ENCODE peak calls at places on chromosomes 2 and 18, in ten cellular contexts. One of them, this sample, is unnamed.

GRCh38 chr2:170409164-170409535 is 231.2 kb downstream of the MYO3B start:
- DNase-seq in lower lobe of right lung: peak
- DNase-seq in endothelial cell: peak
- DNase-seq in astrocyte: peak
- DNase-seq in chondrocyte: no peak
- DNase-seq in GM12864: peak
- DNase-seq in esophagus squamous epithelium: peak
- DNase-seq in astrocyte of the spinal cord: peak
- DNase-seq in colonic mucosa: peak
- DNase-seq in neural crest cell: peak
- DNase-seq in this sample: peak

GRCh38 chr18:79523221-79523737 is 127.5 kb downstream of the NFATC1 start:
- DNase-seq in lower lobe of right lung: peak
- DNase-seq in endothelial cell: no peak
- DNase-seq in astrocyte: no peak
- DNase-seq in chondrocyte: no peak
- DNase-seq in GM12864: peak
- DNase-seq in esophagus squamous epithelium: no peak
- DNase-seq in astrocyte of the spinal cord: no peak
- DNase-seq in colonic mucosa: no peak
- DNase-seq in neural crest cell: no peak
- DNase-seq in this sample: no peak

GRCh38 chr2:130762910-130763385 is 7.6 kb downstream of the AMER3 start:
- DNase-seq in lower lobe of right lung: no peak
- DNase-seq in endothelial cell: no peak
- DNase-seq in astrocyte: no peak
- DNase-seq in chondrocyte: no peak
- DNase-seq in GM12864: no peak
- DNase-seq in esophagus squamous epithelium: no peak
- DNase-seq in astrocyte of the spinal cord: no peak
- DNase-seq in colonic mucosa: no peak
- DNase-seq in neural crest cell: no peak
- DNase-seq in this sample: no peak

GRCh38 chr2:44553456-44553855 is 191.7 kb downstream of the CAMKMT start:
- DNase-seq in lower lobe of right lung: no peak
- DNase-seq in endothelial cell: no peak
- DNase-seq in astrocyte: peak
- DNase-seq in chondrocyte: no peak
- DNase-seq in GM12864: no peak
- DNase-seq in esophagus squamous epithelium: no peak
- DNase-seq in astrocyte of the spinal cord: peak
- DNase-seq in colonic mucosa: no peak
- DNase-seq in neural crest cell: no peak
- DNase-seq in this sample: no peak

GRCh38 chr2:237244976-237245646 is 159.4 kb downstream of the COPS8 start:
- DNase-seq in lower lobe of right lung: no peak
- DNase-seq in endothelial cell: no peak
- DNase-seq in astrocyte: peak
- DNase-seq in chondrocyte: no peak
- DNase-seq in GM12864: no peak
- DNase-seq in esophagus squamous epithelium: no peak
- DNase-seq in astrocyte of the spinal cord: peak
- DNase-seq in colonic mucosa: no peak
- DNase-seq in neural crest cell: no peak
- DNase-seq in this sample: no peak

GRCh38 chr2:9968940-9969497 is 17.5 kb downstream of the GRHL1 start:
- DNase-seq in lower lobe of right lung: peak
- DNase-seq in endothelial cell: no peak
- DNase-seq in astrocyte: no peak
- DNase-seq in chondrocyte: no peak
- DNase-seq in GM12864: no peak
- DNase-seq in esophagus squamous epithelium: no peak
- DNase-seq in astrocyte of the spinal cord: no peak
- DNase-seq in colonic mucosa: no peak
- DNase-seq in neural crest cell: no peak
- DNase-seq in this sample: no peak

GRCh38 chr2:20526666-20527065 is 79.8 kb downstream of the RHOB start:
- DNase-seq in lower lobe of right lung: no peak
- DNase-seq in endothelial cell: no peak
- DNase-seq in astrocyte: no peak
- DNase-seq in chondrocyte: no peak
- DNase-seq in GM12864: no peak
- DNase-seq in esophagus squamous epithelium: no peak
- DNase-seq in astrocyte of the spinal cord: no peak
- DNase-seq in colonic mucosa: no peak
- DNase-seq in neural crest cell: no peak
- DNase-seq in this sample: no peak

GRCh38 chr2:231124833-231125232 is at the start of gene HTR2B:
- DNase-seq in lower lobe of right lung: no peak
- DNase-seq in endothelial cell: no peak
- DNase-seq in astrocyte: no peak
- DNase-seq in chondrocyte: no peak
- DNase-seq in GM12864: no peak
- DNase-seq in esophagus squamous epithelium: no peak
- DNase-seq in astrocyte of the spinal cord: no peak
- DNase-seq in colonic mucosa: no peak
- DNase-seq in neural crest cell: no peak
- DNase-seq in this sample: peak

GRCh38 chr18:49611316-49611715 is 49.5 kb downstream of the LIPG start:
- DNase-seq in lower lobe of right lung: no peak
- DNase-seq in endothelial cell: no peak
- DNase-seq in astrocyte: no peak
- DNase-seq in chondrocyte: no peak
- DNase-seq in GM12864: no peak
- DNase-seq in esophagus squamous epithelium: no peak
- DNase-seq in astrocyte of the spinal cord: no peak
- DNase-seq in colonic mucosa: no peak
- DNase-seq in neural crest cell: no peak
- DNase-seq in this sample: no peak

GRCh38 chr2:109195193-109196045 is 66.4 kb downstream of the SH3RF3 start:
- DNase-seq in lower lobe of right lung: no peak
- DNase-seq in endothelial cell: no peak
- DNase-seq in astrocyte: no peak
- DNase-seq in chondrocyte: no peak
- DNase-seq in GM12864: no peak
- DNase-seq in esophagus squamous epithelium: no peak
- DNase-seq in astrocyte of the spinal cord: no peak
- DNase-seq in colonic mucosa: no peak
- DNase-seq in neural crest cell: no peak
- DNase-seq in this sample: no peak

GRCh38 chr18:54187372-54187771 is 37.1 kb downstream of the MBD2 start:
- DNase-seq in lower lobe of right lung: no peak
- DNase-seq in endothelial cell: no peak
- DNase-seq in astrocyte: no peak
- DNase-seq in chondrocyte: no peak
- DNase-seq in GM12864: no peak
- DNase-seq in esophagus squamous epithelium: no peak
- DNase-seq in astrocyte of the spinal cord: no peak
- DNase-seq in colonic mucosa: peak
- DNase-seq in neural crest cell: no peak
- DNase-seq in this sample: no peak

GRCh38 chr2:25339791-25340339 is 1.9 kb downstream of the DNMT3A start:
- DNase-seq in lower lobe of right lung: no peak
- DNase-seq in endothelial cell: no peak
- DNase-seq in astrocyte: no peak
- DNase-seq in chondrocyte: no peak
- DNase-seq in GM12864: no peak
- DNase-seq in esophagus squamous epithelium: no peak
- DNase-seq in astrocyte of the spinal cord: no peak
- DNase-seq in colonic mucosa: peak
- DNase-seq in neural crest cell: no peak
- DNase-seq in this sample: no peak

GRCh38 chr2:61460168-61460567 is 10.7 kb downstream of the USP34 start:
- DNase-seq in lower lobe of right lung: no peak
- DNase-seq in endothelial cell: no peak
- DNase-seq in astrocyte: peak
- DNase-seq in chondrocyte: no peak
- DNase-seq in GM12864: no peak
- DNase-seq in esophagus squamous epithelium: no peak
- DNase-seq in astrocyte of the spinal cord: peak
- DNase-seq in colonic mucosa: no peak
- DNase-seq in neural crest cell: no peak
- DNase-seq in this sample: no peak

GRCh38 chr2:105859694-105859951 is 114.9 kb downstream of the NCK2 start:
- DNase-seq in lower lobe of right lung: no peak
- DNase-seq in endothelial cell: no peak
- DNase-seq in astrocyte: no peak
- DNase-seq in chondrocyte: no peak
- DNase-seq in GM12864: no peak
- DNase-seq in esophagus squamous epithelium: no peak
- DNase-seq in astrocyte of the spinal cord: no peak
- DNase-seq in colonic mucosa: no peak
- DNase-seq in neural crest cell: no peak
- DNase-seq in this sample: no peak

GRCh38 chr18:12307251-12307736 is 747 bp upstream of the TUBB6 start:
- DNase-seq in lower lobe of right lung: no peak
- DNase-seq in endothelial cell: peak
- DNase-seq in astrocyte: peak
- DNase-seq in chondrocyte: no peak
- DNase-seq in GM12864: no peak
- DNase-seq in esophagus squamous epithelium: no peak
- DNase-seq in astrocyte of the spinal cord: peak
- DNase-seq in colonic mucosa: peak
- DNase-seq in neural crest cell: peak
- DNase-seq in this sample: no peak

GRCh38 chr2:242031481-242032019 is 162.0 kb downstream of the RTP5 start:
- DNase-seq in lower lobe of right lung: no peak
- DNase-seq in endothelial cell: no peak
- DNase-seq in astrocyte: peak
- DNase-seq in chondrocyte: peak
- DNase-seq in GM12864: no peak
- DNase-seq in esophagus squamous epithelium: no peak
- DNase-seq in astrocyte of the spinal cord: peak
- DNase-seq in colonic mucosa: peak
- DNase-seq in neural crest cell: no peak
- DNase-seq in this sample: no peak

GRCh38 chr2:64283015-64283570 is 138.9 kb upstream of the PELI1 start:
- DNase-seq in lower lobe of right lung: no peak
- DNase-seq in endothelial cell: no peak
- DNase-seq in astrocyte: no peak
- DNase-seq in chondrocyte: no peak
- DNase-seq in GM12864: no peak
- DNase-seq in esophagus squamous epithelium: no peak
- DNase-seq in astrocyte of the spinal cord: no peak
- DNase-seq in colonic mucosa: no peak
- DNase-seq in neural crest cell: no peak
- DNase-seq in this sample: peak

GRCh38 chr2:221451836-221452774 is 120.0 kb downstream of the EPHA4 start:
- DNase-seq in lower lobe of right lung: no peak
- DNase-seq in endothelial cell: no peak
- DNase-seq in astrocyte: no peak
- DNase-seq in chondrocyte: no peak
- DNase-seq in GM12864: no peak
- DNase-seq in esophagus squamous epithelium: no peak
- DNase-seq in astrocyte of the spinal cord: no peak
- DNase-seq in colonic mucosa: no peak
- DNase-seq in neural crest cell: no peak
- DNase-seq in this sample: no peak

GRCh38 chr18:25351773-25352628 is at the start of gene ZNF521:
- DNase-seq in lower lobe of right lung: peak
- DNase-seq in endothelial cell: peak
- DNase-seq in astrocyte: peak
- DNase-seq in chondrocyte: peak
- DNase-seq in GM12864: no peak
- DNase-seq in esophagus squamous epithelium: peak
- DNase-seq in astrocyte of the spinal cord: peak
- DNase-seq in colonic mucosa: peak
- DNase-seq in neural crest cell: peak
- DNase-seq in this sample: peak
- TF ChIP-seq CTCF in lower lobe of right lung: peak
- TF ChIP-seq CTCF in endothelial cell: peak
- TF ChIP-seq CTCF in astrocyte: peak
- TF ChIP-seq CTCF in chondrocyte: peak
- TF ChIP-seq CTCF in GM12864: peak
- TF ChIP-seq CTCF in esophagus squamous epithelium: no peak
- TF ChIP-seq CTCF in astrocyte of the spinal cord: peak
- TF ChIP-seq CTCF in colonic mucosa: no peak
- TF ChIP-seq CTCF in neural crest cell: peak
- TF ChIP-seq CTCF in this sample: no peak

DNA sequence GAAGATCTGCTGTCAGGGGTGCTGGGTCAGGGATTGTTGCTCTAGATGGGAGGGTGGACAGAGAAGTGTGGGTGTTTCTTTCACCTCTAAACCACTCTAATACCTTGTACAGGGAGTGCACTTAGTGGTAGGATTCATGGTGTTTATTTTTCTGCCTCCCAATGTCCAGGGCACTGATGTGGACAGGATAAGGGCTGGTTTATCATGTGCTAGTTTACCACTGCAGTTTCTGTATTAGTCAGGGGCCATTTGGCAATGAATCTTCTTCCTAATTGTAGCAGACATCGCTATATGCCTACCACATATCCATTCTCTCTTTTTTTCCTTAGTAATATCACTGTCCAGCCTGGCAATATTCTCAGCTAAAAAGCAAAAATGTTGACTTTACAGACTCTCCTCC is 50.3 kb upstream of the LRRTM1 start:
- DNase-seq in lower lobe of right lung: no peak
- DNase-seq in endothelial cell: no peak
- DNase-seq in astrocyte: no peak
- DNase-seq in chondrocyte: no peak
- DNase-seq in GM12864: no peak
- DNase-seq in esophagus squamous epithelium: no peak
- DNase-seq in astrocyte of the spinal cord: no peak
- DNase-seq in colonic mucosa: no peak
- DNase-seq in neural crest cell: no peak
- DNase-seq in this sample: no peak
- TF ChIP-seq CTCF in lower lobe of right lung: no peak
- TF ChIP-seq CTCF in endothelial cell: no peak
- TF ChIP-seq CTCF in astrocyte: no peak
- TF ChIP-seq CTCF in chondrocyte: no peak
- TF ChIP-seq CTCF in GM12864: no peak
- TF ChIP-seq CTCF in esophagus squamous epithelium: no peak
- TF ChIP-seq CTCF in astrocyte of the spinal cord: no peak
- TF ChIP-seq CTCF in colonic mucosa: no peak
- TF ChIP-seq CTCF in neural crest cell: no peak
- TF ChIP-seq CTCF in this sample: no peak

GRCh38 chr18:41553716-41554115 is 401.3 kb upstream of the PIK3C3 start:
- DNase-seq in lower lobe of right lung: no peak
- DNase-seq in endothelial cell: no peak
- DNase-seq in astrocyte: no peak
- DNase-seq in chondrocyte: no peak
- DNase-seq in GM12864: no peak
- DNase-seq in esophagus squamous epithelium: no peak
- DNase-seq in astrocyte of the spinal cord: no peak
- DNase-seq in colonic mucosa: no peak
- DNase-seq in neural crest cell: no peak
- DNase-seq in this sample: no peak
- TF ChIP-seq CTCF in lower lobe of right lung: no peak
- TF ChIP-seq CTCF in endothelial cell: no peak
- TF ChIP-seq CTCF in astrocyte: no peak
- TF ChIP-seq CTCF in chondrocyte: no peak
- TF ChIP-seq CTCF in GM12864: no peak
- TF ChIP-seq CTCF in esophagus squamous epithelium: no peak
- TF ChIP-seq CTCF in astrocyte of the spinal cord: no peak
- TF ChIP-seq CTCF in colonic mucosa: no peak
- TF ChIP-seq CTCF in neural crest cell: no peak
- TF ChIP-seq CTCF in this sample: no peak

DNA sequence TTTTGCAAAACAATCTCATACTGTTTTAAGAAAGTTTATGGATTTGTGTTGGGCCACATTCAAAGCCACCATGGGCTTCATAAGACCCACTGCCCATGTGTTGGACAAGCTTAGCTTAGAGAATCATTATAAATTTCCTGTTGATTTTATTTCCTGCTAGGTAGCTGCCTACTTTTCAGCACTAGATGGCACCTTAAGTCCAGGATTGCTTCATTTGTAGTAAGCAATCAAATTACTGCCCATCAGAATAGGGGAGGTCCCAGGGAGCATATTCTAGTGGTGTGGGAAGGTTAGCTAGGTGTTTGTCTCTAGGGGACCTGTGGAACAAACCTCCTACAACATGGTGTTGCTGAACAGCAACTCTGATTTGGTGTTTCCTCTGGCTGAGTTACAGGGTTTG is 11.0 kb upstream of the DCDC2C start:
- DNase-seq in lower lobe of right lung: no peak
- DNase-seq in endothelial cell: no peak
- DNase-seq in astrocyte: no peak
- DNase-seq in chondrocyte: no peak
- DNase-seq in GM12864: no peak
- DNase-seq in esophagus squamous epithelium: no peak
- DNase-seq in astrocyte of the spinal cord: peak
- DNase-seq in colonic mucosa: no peak
- DNase-seq in neural crest cell: no peak
- DNase-seq in this sample: peak
- TF ChIP-seq CTCF in lower lobe of right lung: peak
- TF ChIP-seq CTCF in endothelial cell: no peak
- TF ChIP-seq CTCF in astrocyte: peak
- TF ChIP-seq CTCF in chondrocyte: peak
- TF ChIP-seq CTCF in GM12864: peak
- TF ChIP-seq CTCF in esophagus squamous epithelium: peak
- TF ChIP-seq CTCF in astrocyte of the spinal cord: peak
- TF ChIP-seq CTCF in colonic mucosa: no peak
- TF ChIP-seq CTCF in neural crest cell: peak
- TF ChIP-seq CTCF in this sample: no peak

This sample was measured in GM20000.